ENCODE peak calls at places on chromosomes 5 and 9, in six cellular contexts. V is sigmoid colon, T is PC-3, S is body of pancreas, Y is transverse colon, D is dorsolateral prefrontal cortex. Q is an unnamed sample.
A peak's percentile ranks its signal among the peaks of the same experiment; 100 is the strongest.

GRCh38 chr9:85884236-85884635 is 56.7 kb upstream of the NAA35 start:
- DNase-seq in V (no peak), T (no peak), S (no peak), Y (no peak), D (no peak), Q (no peak)

GRCh38 chr9:129972816-129973215 is 70.2 kb downstream of the FNBP1 start:
- DNase-seq in V (peak; percentile 45), T (peak; percentile 56), S (no peak), Y (no peak), D (no peak), Q (no peak)

GRCh38 chr5:16508730-16509531 is 43.3 kb upstream of the ZNF622 start:
- DNase-seq in V (no peak), T (peak; percentile 39), S (peak; percentile 94), Y (peak; percentile 38), D (peak; percentile 87), Q (peak; percentile 54)

GRCh38 chr5:53246042-53246836 is 136.7 kb upstream of the MOCS2 start:
- DNase-seq in V (no peak), T (peak; percentile 69), S (no peak), Y (no peak), D (no peak), Q (no peak)

GRCh38 chr5:90983148-90983547 is 400.0 kb downstream of the ARRDC3 start:
- DNase-seq in V (no peak), T (peak; percentile 93), S (no peak), Y (no peak), D (no peak), Q (no peak)

GRCh38 chr5:10310073-10310779 is 2.5 kb upstream of the CMBL start:
- DNase-seq in V (no peak), T (peak; percentile 99), S (peak; percentile 84), Y (peak; percentile 39), D (no peak), Q (no peak)

GRCh38 chr5:154415114-154415513 is 30.7 kb upstream of the SAP30L start:
- DNase-seq in V (no peak), T (no peak), S (no peak), Y (no peak), D (no peak), Q (no peak)

GRCh38 chr5:176529824-176530195 is 7.4 kb downstream of the RNF44 start:
- DNase-seq in V (no peak), T (no peak), S (no peak), Y (no peak), D (no peak), Q (no peak)

GRCh38 chr5:21219255-21219654 is 1231.3 kb upstream of the CDH18 start:
- DNase-seq in V (no peak), T (peak; percentile 91), S (no peak), Y (no peak), D (no peak), Q (no peak)

GRCh38 chr5:52760695-52761366 is 26.9 kb upstream of the ITGA1 start:
- DNase-seq in V (no peak), T (no peak), S (no peak), Y (no peak), D (no peak), Q (no peak)

GRCh38 chr5:127994087-127994660 is 89.4 kb upstream of the SLC12A2 start:
- DNase-seq in V (no peak), T (no peak), S (no peak), Y (no peak), D (no peak), Q (no peak)

GRCh38 chr9:14349141-14349817 is 35.3 kb upstream of the NFIB start:
- DNase-seq in V (no peak), T (no peak), S (no peak), Y (no peak), D (peak; percentile 48), Q (no peak)
- TF ChIP-seq CTCF in V (no peak), T (no peak), S (no peak), Y (no peak), D (no peak), Q (no peak)

GRCh38 chr9:101226803-101227202 is 158.0 kb downstream of the BAAT start:
- DNase-seq in V (no peak), T (no peak), S (peak; percentile 6), Y (no peak), D (no peak), Q (no peak)
- H3K27ac ChIP-seq in V (no peak overlapping the region), T (no peak overlapping the region), S (no peak overlapping the region), Y (no peak overlapping the region), D (peak overlapping the region; percentile 84), Q (no peak overlapping the region)

GRCh38 chr9:133467101-133467500 is 7.3 kb downstream of the CACFD1 start:
- DNase-seq in V (no peak), T (no peak), S (no peak), Y (no peak), D (no peak), Q (no peak)
- TF ChIP-seq CTCF in V (no peak), T (no peak), S (no peak), Y (no peak), D (no peak), Q (no peak)

DNA sequence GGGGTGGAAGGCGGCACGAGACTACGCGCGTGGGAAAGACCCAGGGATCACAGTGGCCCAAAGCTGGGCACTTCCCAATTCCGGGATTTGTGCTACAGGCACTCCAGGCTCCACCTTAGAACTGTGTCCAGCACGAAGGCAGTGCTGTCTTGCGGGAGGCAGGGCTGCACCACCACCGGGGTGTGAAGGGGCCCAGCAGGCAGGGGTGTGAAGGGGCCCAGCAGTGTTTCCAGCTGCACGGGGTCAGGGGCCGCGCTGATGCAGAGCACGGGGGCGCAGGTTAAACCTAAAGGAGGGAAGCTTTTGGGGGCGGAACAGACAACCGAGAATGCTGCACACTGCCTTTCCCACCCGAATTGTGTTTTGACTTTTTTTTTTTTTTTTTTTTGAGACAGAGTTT is 1.1 kb upstream of the PDCD6 start:
- DNase-seq in V (no peak), T (no peak), S (no peak), Y (no peak), D (no peak), Q (no peak)
- H3K27ac ChIP-seq in V (peak overlapping the region; percentile 81), T (peak overlapping the region; percentile 64), S (peak overlapping the region; percentile 69), Y (peak overlapping the region; percentile 91), D (no peak overlapping the region), Q (peak overlapping the region; percentile 0)

GRCh38 chr9:127805620-127806019 is 2.9 kb downstream of the FPGS start:
- DNase-seq in V (no peak), T (no peak), S (peak; percentile 67), Y (peak; percentile 54), D (no peak), Q (no peak)
- TF ChIP-seq CTCF in V (no peak), T (peak; percentile 46), S (peak; percentile 12), Y (no peak), D (no peak), Q (no peak)

GRCh38 chr9:105278751-105279150 is 34.3 kb downstream of the SLC44A1 start:
- DNase-seq in V (no peak), T (no peak), S (peak; percentile 71), Y (no peak), D (no peak), Q (no peak)

GRCh38 chr9:105281272-105281671 is 36.8 kb downstream of the SLC44A1 start:
- DNase-seq in V (no peak), T (no peak), S (no peak), Y (no peak), D (no peak), Q (no peak)

GRCh38 chr9:105281926-105282325 is 37.5 kb downstream of the SLC44A1 start:
- DNase-seq in V (no peak), T (peak; percentile 45), S (no peak), Y (no peak), D (no peak), Q (no peak)

GRCh38 chr9:105282870-105283621 is 38.6 kb downstream of the SLC44A1 start:
- DNase-seq in V (no peak), T (no peak), S (no peak), Y (no peak), D (no peak), Q (no peak)

DNA sequence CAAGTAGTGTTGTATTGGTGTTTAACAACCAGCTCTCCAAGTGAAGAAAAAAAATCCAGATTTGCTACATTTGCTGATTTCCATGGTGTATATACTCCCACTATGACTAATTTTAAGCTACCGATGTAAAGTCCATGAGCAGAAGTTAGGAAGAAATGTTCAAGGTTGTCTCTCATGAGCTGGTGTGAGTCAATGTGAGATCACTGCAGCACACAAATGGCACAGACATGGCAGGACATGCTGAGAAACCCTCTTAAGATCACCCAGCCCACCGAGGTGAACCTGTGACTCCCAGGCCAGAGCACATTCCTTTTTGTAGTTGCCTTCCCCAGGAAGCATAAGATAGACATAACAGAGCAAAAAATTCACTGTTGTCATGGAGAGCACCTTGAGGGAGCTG is 36.3 kb downstream of the SLC44A1 start:
- DNase-seq in V (no peak), T (peak; percentile 45), S (no peak), Y (no peak), D (no peak), Q (no peak)
- H3K27ac ChIP-seq in V (no peak overlapping the region), T (peak overlapping the region; percentile 24), S (no peak overlapping the region), Y (no peak overlapping the region), D (peak overlapping the region; percentile 83), Q (no peak overlapping the region)

DNA sequence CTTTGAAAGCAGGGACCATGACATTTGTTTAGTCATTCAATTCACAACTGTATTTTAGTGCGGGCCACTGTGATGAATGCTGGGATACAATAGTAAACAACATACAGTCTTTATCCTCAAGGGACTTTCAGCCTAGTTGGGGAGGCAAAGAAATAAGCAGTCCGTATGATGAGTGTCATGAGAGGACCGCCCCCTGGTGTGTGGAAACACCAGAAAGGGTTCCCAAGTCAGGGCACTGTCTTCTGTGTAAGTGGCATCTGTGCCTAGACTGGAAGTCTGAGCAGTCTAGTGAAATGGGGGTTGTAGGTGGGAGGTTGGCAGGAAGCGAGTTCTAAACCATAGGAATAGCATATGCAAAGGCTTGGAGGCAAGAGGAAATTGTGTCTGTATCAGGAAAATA is 6.8 kb downstream of the C9orf43 start:
- DNase-seq in V (no peak), T (no peak), S (no peak), Y (no peak), D (no peak), Q (no peak)
- TF ChIP-seq CTCF in V (no peak), T (no peak), S (no peak), Y (no peak), D (no peak), Q (no peak)

DNA sequence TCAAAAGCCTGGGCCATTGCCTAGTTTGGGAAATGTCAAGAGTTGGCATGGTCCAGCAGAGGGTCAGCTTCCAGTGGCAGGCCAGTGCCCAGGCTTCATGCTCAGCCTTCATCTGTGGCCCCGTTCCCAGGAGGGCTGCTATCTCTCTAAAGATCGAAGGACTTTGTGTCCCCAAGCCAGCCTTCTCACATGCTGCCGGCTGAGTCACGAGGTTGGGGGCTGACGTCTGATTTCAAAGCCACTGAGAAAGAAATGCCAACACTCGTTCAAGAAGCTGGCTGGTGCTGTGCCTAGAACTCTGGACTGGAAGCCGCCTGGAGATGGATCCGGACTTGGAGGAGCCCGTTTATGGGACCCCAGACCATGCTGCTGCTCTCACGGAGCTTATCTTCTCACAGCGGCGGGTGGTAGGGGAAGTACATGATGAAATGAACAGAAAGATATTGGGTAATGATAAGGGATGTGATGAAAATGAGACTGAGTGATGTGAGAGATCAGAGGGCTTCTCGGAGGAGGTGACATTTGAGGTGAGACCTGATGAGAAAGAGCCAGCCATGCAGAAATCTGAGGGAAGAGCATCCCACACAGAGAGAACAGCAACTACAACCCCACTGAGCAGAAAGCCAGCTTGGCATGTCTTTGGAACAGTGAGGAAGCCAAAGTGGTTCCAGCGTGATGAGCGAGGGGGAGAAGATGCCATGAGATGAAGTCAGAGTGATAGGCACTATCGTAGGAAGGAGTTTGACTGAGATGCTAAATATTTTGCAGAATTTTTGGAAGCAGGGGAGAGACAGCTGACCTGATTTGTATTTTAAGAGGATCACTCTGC is 54.9 kb upstream of the BOD1 start:
- DNase-seq in V (no peak), T (no peak), S (peak; percentile 68), Y (peak; percentile 18), D (peak; percentile 57), Q (no peak)
- H3K27ac ChIP-seq in V (no peak overlapping the region), T (no peak overlapping the region), S (no peak overlapping the region), Y (no peak overlapping the region), D (peak overlapping the region; percentile 83), Q (peak overlapping the region; percentile 37)

Q was measured in lung.